ENCODE peak calls at places on chromosome X, in four cellular contexts. U is NCI-H226, S is HTR-8/SVneo, R is ovary. C is an unnamed sample.

GRCh38 chrX:2677764-2678163 is 13.3 kb upstream of the CD99 start:
- DNase-seq in U (peak), S (peak), R (peak), C (peak)

GRCh38 chrX:149521438-149521837 is 16.3 kb upstream of the IDS start:
- DNase-seq in U (no peak), S (no peak), R (no peak), C (no peak)

GRCh38 chrX:48511561-48511960 is 2.8 kb downstream of the PORCN start:
- DNase-seq in U (no peak), S (no peak), R (no peak), C (no peak)

GRCh38 chrX:74613350-74614192 is 853 bp downstream of the RLIM start:
- DNase-seq in U (peak), S (peak), R (peak), C (peak)

GRCh38 chrX:120372667-120373370 is 10.9 kb downstream of the ATP1B4 start:
- DNase-seq in U (no peak), S (no peak), R (no peak), C (no peak)

GRCh38 chrX:65706041-65706828 is 38.8 kb downstream of the MSN start:
- DNase-seq in U (peak), S (peak), R (no peak), C (peak)

GRCh38 chrX:40855411-40855810 is 120.1 kb upstream of the MED14 start:
- DNase-seq in U (peak), S (no peak), R (no peak), C (peak)

GRCh38 chrX:50704360-50704759 is 109.6 kb downstream of the SHROOM4 start:
- DNase-seq in U (no peak), S (no peak), R (no peak), C (no peak)

GRCh38 chrX:129842510-129843208 is 1.0 kb downstream of the ZDHHC9 start:
- DNase-seq in U (no peak), S (no peak), R (peak), C (peak)

GRCh38 chrX:123308663-123309062 is 124.6 kb downstream of the GRIA3 start:
- DNase-seq in U (no peak), S (no peak), R (no peak), C (no peak)

GRCh38 chrX:144214651-144215050 is 330.8 kb downstream of the UBE2NL start:
- DNase-seq in U (no peak), S (no peak), R (no peak), C (no peak)

GRCh38 chrX:110853610-110854009 is 58.0 kb upstream of the CHRDL1 start:
- DNase-seq in U (no peak), S (no peak), R (no peak), C (peak)

GRCh38 chrX:2600564-2600963 is 90.5 kb upstream of the CD99 start:
- DNase-seq in U (no peak), S (no peak), R (no peak), C (no peak)

GRCh38 chrX:7147978-7148824 is at the start of gene PUDP:
- DNase-seq in U (peak), S (peak), R (peak), C (peak)

GRCh38 chrX:148562846-148563245 is 62.4 kb downstream of the AFF2 start:
- DNase-seq in U (no peak), S (no peak), R (no peak), C (no peak)

GRCh38 chrX:40095588-40096394 is 2.0 kb downstream of the BCOR start:
- DNase-seq in U (peak), S (no peak), R (peak), C (no peak)

GRCh38 chrX:11100281-11101035 is 10.7 kb upstream of the HCCS start:
- DNase-seq in U (peak), S (peak), R (peak), C (peak)

GRCh38 chrX:5857232-5857631 is 371.4 kb downstream of the NLGN4X start:
- DNase-seq in U (no peak), S (no peak), R (no peak), C (no peak)

GRCh38 chrX:103640401-103641155 is 11.8 kb downstream of the TCEAL1 start:
- DNase-seq in U (peak), S (no peak), R (no peak), C (peak)

GRCh38 chrX:98191003-98191402 is 1307.3 kb downstream of the RPA4 start:
- DNase-seq in U (no peak), S (no peak), R (no peak), C (no peak)

GRCh38 chrX:13545731-13546130 is 23.7 kb upstream of the EGFL6 start:
- DNase-seq in U (no peak), S (no peak), R (no peak), C (no peak)

GRCh38 chrX:13491061-13491460 is 78.3 kb upstream of the EGFL6 start:
- DNase-seq in U (no peak), S (no peak), R (no peak), C (no peak)

GRCh38 chrX:131199086-131199485 is 90.0 kb downstream of the IGSF1 start:
- DNase-seq in U (no peak), S (no peak), R (no peak), C (no peak)

GRCh38 chrX:149372861-149373260 is 132.2 kb downstream of the IDS start:
- DNase-seq in U (no peak), S (no peak), R (no peak), C (no peak)

GRCh38 chrX:42119076-42119475 is 195.7 kb upstream of the CASK start:
- DNase-seq in U (peak), S (peak), R (no peak), C (peak)

GRCh38 chrX:75155454-75155829 is 641 bp downstream of the ABCB7 start:
- DNase-seq in U (no peak), S (no peak), R (no peak), C (peak)